ENCODE peak calls at places on chromosomes 7 and 10, in six cellular contexts. B is lung microvascular endothelial cell; R is heart left ventricle; N is stimulated activated CD8-positive, alpha-beta memory T cell treated with anti-CD3 and anti-CD28 coated beads, Interleukin-15, amount 100 ng/mL, for 48 hours; U is GM12865; W is astrocyte of the spinal cord. Z is an unnamed sample.

GRCh38 chr7:22671177-22671879 is 55.7 kb upstream of the IL6 start:
- DNase-seq in B (no peak), R (no peak), N (no peak), U (no peak), W (peak), Z (peak)

GRCh38 chr7:136403591-136403990 is 426.4 kb upstream of the MTPN start:
- DNase-seq in B (no peak), R (no peak), N (no peak), U (no peak), W (no peak), Z (no peak)

GRCh38 chr7:13414661-13415105 is 574.8 kb downstream of the ETV1 start:
- DNase-seq in B (no peak), R (peak), N (no peak), U (no peak), W (peak), Z (no peak)

GRCh38 chr10:98577168-98577567 is 130.4 kb upstream of the HPS1 start:
- DNase-seq in B (no peak), R (no peak), N (no peak), U (no peak), W (no peak), Z (no peak)

GRCh38 chr10:63887026-63887589 is 365.9 kb downstream of the REEP3 start:
- DNase-seq in B (peak), R (no peak), N (no peak), U (no peak), W (no peak), Z (no peak)

GRCh38 chr10:100571069-100571817 is 35.5 kb downstream of the HIF1AN start:
- DNase-seq in B (no peak), R (no peak), N (no peak), U (no peak), W (no peak), Z (no peak)

GRCh38 chr10:132710036-132710686 is 75.8 kb downstream of the NKX6-2 start:
- DNase-seq in B (no peak), R (peak), N (no peak), U (no peak), W (no peak), Z (no peak)

GRCh38 chr10:102312683-102313082 is 67.4 kb downstream of the GBF1 start:
- DNase-seq in B (no peak), R (no peak), N (no peak), U (no peak), W (peak), Z (peak)

GRCh38 chr7:12729112-12729511 is 41.7 kb downstream of the ARL4A start:
- DNase-seq in B (peak), R (peak), N (no peak), U (no peak), W (peak), Z (peak)

Z was measured in EH.